ENCODE peak calls at places on chromosomes 13 and 19, in eight cellular contexts. F, Y, A, Z, J, G, V and R are unnamed samples.

GRCh38 chr13:48626726-48627451 is 26.8 kb upstream of the CYSLTR2 start:
- DNase-seq in F (no peak), Y (no peak), A (no peak), Z (no peak), J (no peak), G (no peak), V (no peak), R (peak)

GRCh38 chr19:17952041-17952976 is 14.6 kb upstream of the KCNN1 start:
- DNase-seq in F (no peak), Y (no peak), A (no peak), Z (no peak), J (no peak), G (no peak), V (no peak), R (no peak)

GRCh38 chr13:47621931-47622330 is 379.1 kb downstream of the SUCLA2 start:
- DNase-seq in F (no peak), Y (no peak), A (no peak), Z (no peak), J (no peak), G (peak), V (no peak), R (no peak)

GRCh38 chr13:32330438-32330837 is 15.1 kb downstream of the BRCA2 start:
- DNase-seq in F (no peak), Y (no peak), A (no peak), Z (no peak), J (no peak), G (peak), V (no peak), R (no peak)

GRCh38 chr19:33797821-33798633 is 1.4 kb downstream of the KCTD15 start:
- DNase-seq in F (peak), Y (peak), A (peak), Z (peak), J (peak), G (peak), V (peak), R (no peak)

GRCh38 chr19:35816262-35816661 is 3.6 kb upstream of the PRODH2 start:
- DNase-seq in F (no peak), Y (no peak), A (no peak), Z (no peak), J (no peak), G (no peak), V (no peak), R (no peak)

GRCh38 chr13:106566682-106567420 is 1.1 kb downstream of the ARGLU1 start:
- DNase-seq in F (peak), Y (no peak), A (peak), Z (peak), J (peak), G (peak), V (peak), R (peak)

GRCh38 chr19:34837262-34837661 is 64.2 kb upstream of the ZNF599 start:
- DNase-seq in F (no peak), Y (peak), A (peak), Z (no peak), J (no peak), G (no peak), V (no peak), R (no peak)

GRCh38 chr19:45141203-45141900 is 19.4 kb downstream of the NKPD1 start:
- DNase-seq in F (no peak), Y (no peak), A (no peak), Z (no peak), J (no peak), G (no peak), V (no peak), R (no peak)

GRCh38 chr13:80157261-80157942 is 183.5 kb downstream of the SPRY2 start:
- DNase-seq in F (no peak), Y (no peak), A (no peak), Z (no peak), J (no peak), G (peak), V (no peak), R (no peak)

GRCh38 chr13:41456768-41457588 is at the start of gene RGCC:
- DNase-seq in F (peak), Y (peak), A (peak), Z (peak), J (peak), G (peak), V (peak), R (no peak)

GRCh38 chr19:2700660-2701360 is 1.7 kb downstream of the GNG7 start:
- DNase-seq in F (no peak), Y (no peak), A (no peak), Z (no peak), J (no peak), G (no peak), V (no peak), R (no peak)
- H3K27ac ChIP-seq in F (no peak), Y (no peak), A (no peak), Z (no peak), J (no peak), G (no peak), V (no peak), R (no peak)

GRCh38 chr19:32405431-32406160 is at the start of gene DPY19L3:
- DNase-seq in F (peak), Y (peak), A (peak), Z (peak), J (peak), G (peak), V (peak), R (peak)
- TF ChIP-seq POLR2A in F (peak), Y (peak), A (peak), Z (peak), J (peak), G (peak), V (peak), R (peak)

DNA sequence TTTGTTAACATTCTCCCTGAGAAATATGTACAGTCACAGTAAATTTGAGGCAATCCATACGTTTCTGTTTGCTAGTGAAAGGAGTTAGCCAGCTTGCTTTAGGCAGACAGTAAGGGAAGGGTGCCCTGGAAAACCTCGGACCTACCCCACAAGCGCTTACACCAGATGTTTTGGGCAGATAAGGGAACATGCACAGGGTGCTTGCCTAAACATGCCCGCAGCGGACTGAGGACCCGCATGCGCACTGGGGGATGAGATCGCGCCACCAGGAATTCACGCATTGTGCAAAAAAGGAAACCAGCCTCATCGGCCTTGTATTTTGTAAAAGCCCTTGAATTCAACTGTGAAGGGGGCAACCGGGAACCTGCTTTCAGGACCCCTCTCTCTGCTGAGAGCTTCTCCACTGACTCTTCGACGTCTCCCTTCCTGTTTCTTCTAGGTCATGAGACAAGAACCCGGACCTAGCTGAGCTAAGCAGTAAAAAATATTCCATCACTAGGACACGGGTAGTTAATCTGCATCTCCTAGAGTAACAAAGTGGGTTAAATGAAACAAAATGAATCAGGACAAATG is 1399.2 kb upstream of the ATXN8OS start:
- DNase-seq in F (no peak), Y (no peak), A (no peak), Z (no peak), J (no peak), G (no peak), V (no peak), R (no peak)
- H3K4me3 ChIP-seq in F (no peak), Y (no peak), A (no peak), Z (no peak), J (no peak), G (no peak), V (no peak), R (no peak)

GRCh38 chr19:19662344-19662743 is 1.1 kb downstream of the ATP13A1 start:
- DNase-seq in F (no peak), Y (no peak), A (no peak), Z (no peak), J (no peak), G (no peak), V (no peak), R (no peak)
- H3K27ac ChIP-seq in F (no peak), Y (peak), A (no peak), Z (no peak), J (peak), G (no peak), V (no peak), R (no peak)

GRCh38 chr19:38852231-38853044 is 2.7 kb upstream of the HNRNPL start:
- DNase-seq in F (peak), Y (peak), A (peak), Z (peak), J (peak), G (peak), V (peak), R (no peak)
- TF ChIP-seq POLR2A in F (no peak), Y (no peak), A (no peak), Z (peak), J (peak), G (peak), V (peak), R (peak)

DNA sequence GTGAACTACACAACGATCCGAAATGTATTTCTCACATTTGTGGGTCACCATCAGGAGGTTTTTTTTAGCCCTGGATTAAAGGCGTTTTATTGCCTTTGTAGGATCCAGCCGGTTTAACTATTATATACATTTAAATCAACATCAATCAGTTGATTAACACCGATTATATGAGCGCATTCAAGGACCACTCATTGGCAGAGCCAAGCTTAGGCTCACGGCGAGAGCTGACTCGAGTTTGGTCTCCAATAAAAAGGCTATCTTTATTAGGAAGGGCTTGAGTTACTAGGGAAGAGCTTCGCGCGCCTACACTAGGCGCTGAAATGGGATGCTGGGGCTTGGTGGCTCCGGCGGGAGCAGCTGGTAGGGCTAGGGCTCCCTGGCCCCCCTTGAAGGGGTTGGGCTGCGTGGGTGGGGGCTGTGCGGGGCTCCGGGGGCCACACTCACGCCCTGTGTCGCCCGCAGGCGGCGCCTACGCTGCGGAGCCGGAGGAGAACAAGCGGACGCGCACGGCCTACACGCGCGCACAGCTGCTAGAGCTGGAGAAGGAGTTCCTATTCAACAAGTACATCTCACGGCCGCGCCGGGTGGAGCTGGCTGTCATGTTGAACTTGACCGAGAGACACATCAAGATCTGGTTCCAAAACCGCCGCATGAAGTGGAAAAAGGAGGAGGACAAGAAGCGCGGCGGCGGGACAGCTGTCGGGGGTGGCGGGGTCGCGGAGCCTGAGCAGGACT is 4.2 kb downstream of the PDX1 start:
- DNase-seq in F (no peak), Y (peak), A (no peak), Z (peak), J (no peak), G (no peak), V (no peak), R (no peak)
- H3K4me3 ChIP-seq in F (no peak), Y (no peak), A (no peak), Z (no peak), J (no peak), G (no peak), V (no peak), R (no peak)

GRCh38 chr19:54369082-54369691 is 4.5 kb upstream of the LAIR1 start:
- DNase-seq in F (no peak), Y (no peak), A (no peak), Z (no peak), J (no peak), G (no peak), V (no peak), R (no peak)

GRCh38 chr19:54364775-54365257 is at the start of gene LAIR1:
- DNase-seq in F (no peak), Y (no peak), A (peak), Z (no peak), J (no peak), G (no peak), V (no peak), R (no peak)

GRCh38 chr19:54366811-54367210 is 2.1 kb upstream of the LAIR1 start:
- DNase-seq in F (no peak), Y (no peak), A (no peak), Z (no peak), J (no peak), G (no peak), V (no peak), R (no peak)
- H3K27ac ChIP-seq in F (no peak), Y (no peak), A (no peak), Z (no peak), J (no peak), G (no peak), V (no peak), R (no peak)